ENCODE peak calls at places on chromosomes 4 and X, in seven cellular contexts. One of them, this sample, is unnamed.

GRCh38 chrX:41672643-41673042 is 16.1 kb upstream of the GPR34 start:
- DNase-seq in PC-9: no peak
- DNase-seq in fibroblast of lung: no peak
- DNase-seq in keratinocyte: no peak
- DNase-seq in neural progenitor cell: no peak
- DNase-seq in GM23248: no peak
- DNase-seq in astrocyte: no peak
- DNase-seq in this sample: no peak

GRCh38 chrX:137052641-137053235 is 18.9 kb upstream of the GPR101 start:
- DNase-seq in PC-9: no peak
- DNase-seq in fibroblast of lung: no peak
- DNase-seq in keratinocyte: no peak
- DNase-seq in neural progenitor cell: peak
- DNase-seq in GM23248: peak
- DNase-seq in astrocyte: no peak
- DNase-seq in this sample: no peak

GRCh38 chr4:27066591-27066990 is 205.9 kb downstream of the STIM2 start:
- DNase-seq in PC-9: peak
- DNase-seq in fibroblast of lung: no peak
- DNase-seq in keratinocyte: no peak
- DNase-seq in neural progenitor cell: no peak
- DNase-seq in GM23248: no peak
- DNase-seq in astrocyte: no peak
- DNase-seq in this sample: no peak

GRCh38 chrX:71302461-71303213 is 1.1 kb downstream of the ITGB1BP2 start:
- DNase-seq in PC-9: no peak
- DNase-seq in fibroblast of lung: no peak
- DNase-seq in keratinocyte: no peak
- DNase-seq in neural progenitor cell: no peak
- DNase-seq in GM23248: no peak
- DNase-seq in astrocyte: peak
- DNase-seq in this sample: peak

GRCh38 chr4:109406337-109406931 is 27.2 kb upstream of the SEC24B start:
- DNase-seq in PC-9: no peak
- DNase-seq in fibroblast of lung: peak
- DNase-seq in keratinocyte: peak
- DNase-seq in neural progenitor cell: peak
- DNase-seq in GM23248: peak
- DNase-seq in astrocyte: peak
- DNase-seq in this sample: peak

GRCh38 chr4:6986781-6987565 is 56.2 kb upstream of the TADA2B start:
- DNase-seq in PC-9: peak
- DNase-seq in fibroblast of lung: peak
- DNase-seq in keratinocyte: no peak
- DNase-seq in neural progenitor cell: peak
- DNase-seq in GM23248: peak
- DNase-seq in astrocyte: peak
- DNase-seq in this sample: peak

GRCh38 chr4:76380561-76380960 is 40.4 kb downstream of the CCDC158 start:
- DNase-seq in PC-9: no peak
- DNase-seq in fibroblast of lung: no peak
- DNase-seq in keratinocyte: no peak
- DNase-seq in neural progenitor cell: no peak
- DNase-seq in GM23248: no peak
- DNase-seq in astrocyte: no peak
- DNase-seq in this sample: no peak

GRCh38 chr4:120317713-120318112 is 251.1 kb upstream of the MAD2L1 start:
- DNase-seq in PC-9: no peak
- DNase-seq in fibroblast of lung: peak
- DNase-seq in keratinocyte: no peak
- DNase-seq in neural progenitor cell: no peak
- DNase-seq in GM23248: no peak
- DNase-seq in astrocyte: no peak
- DNase-seq in this sample: no peak

GRCh38 chrX:10393899-10394298 is 226.5 kb downstream of the MID1 start:
- DNase-seq in PC-9: no peak
- DNase-seq in fibroblast of lung: no peak
- DNase-seq in keratinocyte: no peak
- DNase-seq in neural progenitor cell: no peak
- DNase-seq in GM23248: no peak
- DNase-seq in astrocyte: no peak
- DNase-seq in this sample: peak

GRCh38 chr4:100113732-100114131 is 76.5 kb downstream of the DDIT4L start:
- DNase-seq in PC-9: no peak
- DNase-seq in fibroblast of lung: no peak
- DNase-seq in keratinocyte: no peak
- DNase-seq in neural progenitor cell: no peak
- DNase-seq in GM23248: no peak
- DNase-seq in astrocyte: no peak
- DNase-seq in this sample: no peak

GRCh38 chr4:47061435-47061834 is 30.1 kb downstream of the GABRB1 start:
- DNase-seq in PC-9: no peak
- DNase-seq in fibroblast of lung: peak
- DNase-seq in keratinocyte: no peak
- DNase-seq in neural progenitor cell: no peak
- DNase-seq in GM23248: no peak
- DNase-seq in astrocyte: peak
- DNase-seq in this sample: no peak

GRCh38 chr4:151022586-151022985 is 7.5 kb upstream of the LRBA start:
- DNase-seq in PC-9: no peak
- DNase-seq in fibroblast of lung: no peak
- DNase-seq in keratinocyte: no peak
- DNase-seq in neural progenitor cell: no peak
- DNase-seq in GM23248: no peak
- DNase-seq in astrocyte: no peak
- DNase-seq in this sample: no peak

GRCh38 chrX:87900320-87900908 is 382.8 kb downstream of the KLHL4 start:
- DNase-seq in PC-9: peak
- DNase-seq in fibroblast of lung: no peak
- DNase-seq in keratinocyte: no peak
- DNase-seq in neural progenitor cell: no peak
- DNase-seq in GM23248: no peak
- DNase-seq in astrocyte: no peak
- DNase-seq in this sample: no peak

GRCh38 chr4:156672492-156672891 is 299.1 kb downstream of the PDGFC start:
- DNase-seq in PC-9: no peak
- DNase-seq in fibroblast of lung: no peak
- DNase-seq in keratinocyte: no peak
- DNase-seq in neural progenitor cell: no peak
- DNase-seq in GM23248: peak
- DNase-seq in astrocyte: peak
- DNase-seq in this sample: no peak

GRCh38 chr4:153177841-153178240 is 26.4 kb upstream of the TRIM2 start:
- DNase-seq in PC-9: no peak
- DNase-seq in fibroblast of lung: no peak
- DNase-seq in keratinocyte: no peak
- DNase-seq in neural progenitor cell: no peak
- DNase-seq in GM23248: no peak
- DNase-seq in astrocyte: no peak
- DNase-seq in this sample: no peak

GRCh38 chrX:72576161-72576896 is 3.7 kb upstream of the HDAC8 start:
- DNase-seq in PC-9: no peak
- DNase-seq in fibroblast of lung: peak
- DNase-seq in keratinocyte: no peak
- DNase-seq in neural progenitor cell: no peak
- DNase-seq in GM23248: peak
- DNase-seq in astrocyte: peak
- DNase-seq in this sample: no peak

GRCh38 chr4:188439641-188440311 is 300.5 kb downstream of the TRIML1 start:
- DNase-seq in PC-9: no peak
- DNase-seq in fibroblast of lung: peak
- DNase-seq in keratinocyte: no peak
- DNase-seq in neural progenitor cell: no peak
- DNase-seq in GM23248: peak
- DNase-seq in astrocyte: no peak
- DNase-seq in this sample: no peak

GRCh38 chr4:113243312-113243711 is 193.9 kb downstream of the ANK2 start:
- DNase-seq in PC-9: no peak
- DNase-seq in fibroblast of lung: no peak
- DNase-seq in keratinocyte: no peak
- DNase-seq in neural progenitor cell: no peak
- DNase-seq in GM23248: no peak
- DNase-seq in astrocyte: no peak
- DNase-seq in this sample: no peak

GRCh38 chr4:155478336-155478825 is 101.6 kb upstream of the MAP9 start:
- DNase-seq in PC-9: no peak
- DNase-seq in fibroblast of lung: peak
- DNase-seq in keratinocyte: no peak
- DNase-seq in neural progenitor cell: no peak
- DNase-seq in GM23248: peak
- DNase-seq in astrocyte: peak
- DNase-seq in this sample: no peak

GRCh38 chrX:87583679-87584078 is 66.1 kb downstream of the KLHL4 start:
- DNase-seq in PC-9: no peak
- DNase-seq in fibroblast of lung: peak
- DNase-seq in keratinocyte: no peak
- DNase-seq in neural progenitor cell: peak
- DNase-seq in GM23248: peak
- DNase-seq in astrocyte: no peak
- DNase-seq in this sample: peak

GRCh38 chr4:153649572-153649991 is 34.5 kb upstream of the TLR2 start:
- DNase-seq in PC-9: no peak
- DNase-seq in fibroblast of lung: peak
- DNase-seq in keratinocyte: no peak
- DNase-seq in neural progenitor cell: peak
- DNase-seq in GM23248: peak
- DNase-seq in astrocyte: peak
- DNase-seq in this sample: peak

GRCh38 chrX:9875801-9876200 is 89.6 kb downstream of the SHROOM2 start:
- DNase-seq in PC-9: no peak
- DNase-seq in fibroblast of lung: no peak
- DNase-seq in keratinocyte: no peak
- DNase-seq in neural progenitor cell: no peak
- DNase-seq in GM23248: no peak
- DNase-seq in astrocyte: no peak
- DNase-seq in this sample: no peak

GRCh38 chr4:147975902-147976301 is 244.0 kb downstream of the ARHGAP10 start:
- DNase-seq in PC-9: no peak
- DNase-seq in fibroblast of lung: no peak
- DNase-seq in keratinocyte: no peak
- DNase-seq in neural progenitor cell: no peak
- DNase-seq in GM23248: peak
- DNase-seq in astrocyte: peak
- DNase-seq in this sample: peak

GRCh38 chr4:114028071-114028470 is 48.6 kb upstream of the ARSJ start:
- DNase-seq in PC-9: no peak
- DNase-seq in fibroblast of lung: peak
- DNase-seq in keratinocyte: no peak
- DNase-seq in neural progenitor cell: no peak
- DNase-seq in GM23248: no peak
- DNase-seq in astrocyte: no peak
- DNase-seq in this sample: peak

GRCh38 chr4:154422152-154422551 is 69.4 kb downstream of the DCHS2 start:
- DNase-seq in PC-9: no peak
- DNase-seq in fibroblast of lung: no peak
- DNase-seq in keratinocyte: no peak
- DNase-seq in neural progenitor cell: no peak
- DNase-seq in GM23248: no peak
- DNase-seq in astrocyte: no peak
- DNase-seq in this sample: no peak

DNA sequence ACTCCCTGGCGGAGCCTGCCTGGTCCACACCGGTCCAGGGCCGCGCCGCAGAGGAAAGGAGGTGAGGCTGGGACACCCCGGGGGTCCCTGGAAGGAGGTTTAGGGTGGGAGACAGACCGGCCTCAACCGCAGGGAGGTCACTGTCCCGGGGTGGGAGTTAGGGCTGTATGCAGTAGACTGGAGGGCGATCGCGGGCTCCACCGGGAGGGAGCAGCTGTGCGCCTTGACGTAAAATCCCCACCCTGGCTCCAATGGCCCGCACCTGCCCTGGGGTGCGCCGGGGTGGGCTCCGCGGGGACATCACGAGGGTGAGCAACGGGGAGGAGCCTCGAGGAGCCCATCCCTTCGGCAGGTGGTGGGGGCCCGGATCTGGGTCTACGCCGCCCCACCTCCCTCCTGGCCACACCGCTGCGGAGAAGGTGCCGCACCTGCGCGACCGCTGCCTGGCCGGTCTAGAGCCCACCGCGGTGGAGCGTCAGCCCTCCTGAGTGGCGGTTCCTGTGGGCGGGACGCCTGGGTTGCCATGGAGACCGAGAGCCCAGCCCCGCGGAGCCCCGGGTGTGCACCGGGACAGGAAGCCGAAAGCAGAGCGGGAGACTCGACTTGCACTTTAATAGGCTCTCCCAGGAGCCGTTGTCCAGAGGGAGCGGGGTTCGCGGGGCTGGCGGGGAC is 105.1 kb downstream of the ADRA2C start:
- DNase-seq in PC-9: no peak
- DNase-seq in fibroblast of lung: no peak
- DNase-seq in keratinocyte: no peak
- DNase-seq in neural progenitor cell: peak
- DNase-seq in GM23248: peak
- DNase-seq in astrocyte: no peak
- DNase-seq in this sample: no peak
- TF ChIP-seq EZH2 in PC-9: no peak
- TF ChIP-seq EZH2 in fibroblast of lung: peak
- TF ChIP-seq EZH2 in keratinocyte: peak
- TF ChIP-seq EZH2 in neural progenitor cell: peak
- TF ChIP-seq EZH2 in GM23248: no peak
- TF ChIP-seq EZH2 in astrocyte: peak
- TF ChIP-seq EZH2 in this sample: peak

GRCh38 chrX:46838974-46839480 is 2.2 kb downstream of the RP2 start:
- DNase-seq in PC-9: no peak
- DNase-seq in fibroblast of lung: no peak
- DNase-seq in keratinocyte: no peak
- DNase-seq in neural progenitor cell: no peak
- DNase-seq in GM23248: peak
- DNase-seq in astrocyte: no peak
- DNase-seq in this sample: no peak
- H3K4me3 ChIP-seq in PC-9: peak
- H3K4me3 ChIP-seq in fibroblast of lung: peak
- H3K4me3 ChIP-seq in keratinocyte: no peak
- H3K4me3 ChIP-seq in neural progenitor cell: peak
- H3K4me3 ChIP-seq in GM23248: peak
- H3K4me3 ChIP-seq in astrocyte: peak
- H3K4me3 ChIP-seq in this sample: no peak

DNA sequence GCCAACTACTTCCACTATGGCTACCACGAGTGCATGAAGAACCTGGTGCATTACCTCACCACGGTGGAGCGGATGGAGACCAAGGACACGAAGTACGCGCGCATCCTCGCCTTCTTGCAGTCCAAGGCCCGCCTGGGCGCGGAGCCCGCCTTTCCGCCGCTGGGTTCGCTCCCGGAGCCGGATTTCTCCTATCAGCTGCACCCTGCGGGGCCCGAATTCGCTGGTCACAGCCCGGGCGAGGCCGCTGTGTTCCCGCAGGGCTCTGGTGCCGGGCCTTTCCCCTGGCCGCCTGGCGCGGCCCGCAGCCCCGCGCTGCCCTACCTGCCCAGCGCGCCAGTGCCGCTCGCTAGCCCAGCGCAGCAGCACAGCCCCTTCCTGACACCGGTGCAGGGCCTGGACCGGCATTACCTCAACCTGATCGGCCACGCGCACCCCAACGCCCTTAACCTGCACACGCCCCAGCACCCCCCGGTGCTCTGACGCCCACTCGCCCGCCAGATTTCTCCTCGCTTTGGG is 2.1 kb downstream of the HELT start:
- DNase-seq in PC-9: no peak
- DNase-seq in fibroblast of lung: no peak
- DNase-seq in keratinocyte: no peak
- DNase-seq in neural progenitor cell: peak
- DNase-seq in GM23248: peak
- DNase-seq in astrocyte: peak
- DNase-seq in this sample: no peak
- TF ChIP-seq EZH2 in PC-9: no peak
- TF ChIP-seq EZH2 in fibroblast of lung: no peak
- TF ChIP-seq EZH2 in keratinocyte: no peak
- TF ChIP-seq EZH2 in neural progenitor cell: no peak
- TF ChIP-seq EZH2 in GM23248: no peak
- TF ChIP-seq EZH2 in astrocyte: peak
- TF ChIP-seq EZH2 in this sample: no peak

GRCh38 chrX:15293471-15293870 is 22.0 kb downstream of the ASB11 start:
- DNase-seq in PC-9: no peak
- DNase-seq in fibroblast of lung: no peak
- DNase-seq in keratinocyte: no peak
- DNase-seq in neural progenitor cell: no peak
- DNase-seq in GM23248: no peak
- DNase-seq in astrocyte: no peak
- DNase-seq in this sample: no peak
- H3K4me3 ChIP-seq in PC-9: no peak
- H3K4me3 ChIP-seq in fibroblast of lung: no peak
- H3K4me3 ChIP-seq in keratinocyte: no peak
- H3K4me3 ChIP-seq in neural progenitor cell: no peak
- H3K4me3 ChIP-seq in GM23248: no peak
- H3K4me3 ChIP-seq in astrocyte: no peak
- H3K4me3 ChIP-seq in this sample: no peak